ENCODE peak calls at places on chromosomes 5 and 9, in six cellular contexts. Y, S, N, X, T and U are unnamed samples.

GRCh38 chr9:18877984-18878383 is 155.0 kb downstream of the SAXO1 start:
- DNase-seq in Y (no peak), S (no peak), N (no peak), X (no peak), T (no peak), U (no peak)

GRCh38 chr5:66882592-66883227 is 286.5 kb downstream of the MAST4 start:
- DNase-seq in Y (no peak), S (no peak), N (peak), X (no peak), T (no peak), U (peak)

GRCh38 chr5:173864126-173865075 is 23.7 kb upstream of the CPEB4 start:
- DNase-seq in Y (no peak), S (no peak), N (no peak), X (no peak), T (no peak), U (no peak)

GRCh38 chr9:127873223-127873691 is 4.2 kb downstream of the AK1 start:
- DNase-seq in Y (no peak), S (no peak), N (no peak), X (no peak), T (no peak), U (no peak)

GRCh38 chr9:96344458-96345180 is 38.9 kb downstream of the SLC35D2 start:
- DNase-seq in Y (peak), S (peak), N (peak), X (peak), T (no peak), U (peak)

GRCh38 chr5:39561421-39561820 is 136.6 kb upstream of the DAB2 start:
- DNase-seq in Y (no peak), S (no peak), N (no peak), X (no peak), T (no peak), U (no peak)

GRCh38 chr5:9376363-9377117 is 169.3 kb downstream of the SEMA5A start:
- DNase-seq in Y (no peak), S (no peak), N (peak), X (no peak), T (no peak), U (no peak)

GRCh38 chr9:37619806-37620205 is 27.4 kb upstream of the TOMM5 start:
- DNase-seq in Y (no peak), S (no peak), N (no peak), X (no peak), T (no peak), U (no peak)

GRCh38 chr9:5438301-5439162 is 807 bp upstream of the PLGRKT start:
- DNase-seq in Y (no peak), S (no peak), N (peak), X (no peak), T (no peak), U (peak)

GRCh38 chr9:37954581-37954981 is 50.7 kb upstream of the SLC25A51 start:
- DNase-seq in Y (no peak), S (no peak), N (no peak), X (no peak), T (no peak), U (no peak)

GRCh38 chr9:124770359-124771020 is 621 bp downstream of the NR6A1 start:
- DNase-seq in Y (no peak), S (no peak), N (no peak), X (no peak), T (no peak), U (no peak)

GRCh38 chr5:32455311-32455710 is 10.8 kb upstream of the ZFR start:
- DNase-seq in Y (no peak), S (no peak), N (no peak), X (no peak), T (no peak), U (no peak)
- H3K18ac ChIP-seq in Y (no peak), S (no peak), N (no peak), X (no peak), T (no peak), U (no peak)

DNA sequence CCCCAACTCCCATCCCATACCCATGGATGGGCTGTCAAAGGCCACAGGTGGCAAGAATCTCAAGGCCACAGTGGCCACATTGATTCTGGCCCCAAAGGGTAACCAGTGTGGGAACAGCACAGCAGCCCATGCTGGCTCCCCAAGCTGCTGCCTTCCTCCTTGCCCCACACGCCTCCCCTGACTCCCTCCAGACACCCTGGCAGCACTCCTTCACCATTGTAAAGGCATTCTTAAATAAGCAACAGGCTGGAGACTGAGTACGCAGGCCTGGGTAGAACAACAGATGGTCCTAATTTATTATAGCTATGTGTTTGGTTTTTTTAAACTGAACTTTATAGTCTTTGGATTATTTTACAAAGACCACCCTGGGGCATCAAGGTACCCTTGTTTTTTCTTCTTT is 158.8 kb downstream of the TSSK1B start:
- DNase-seq in Y (no peak), S (peak), N (no peak), X (no peak), T (no peak), U (no peak)
- H2BK15ac ChIP-seq in Y (no peak), S (no peak), N (no peak), X (no peak), T (no peak), U (no peak)

GRCh38 chr9:4297151-4297794 is 2.6 kb downstream of the GLIS3 start:
- DNase-seq in Y (peak), S (peak), N (peak), X (peak), T (no peak), U (peak)
- H3K18ac ChIP-seq in Y (peak), S (no peak), N (peak), X (peak), T (peak), U (peak)

GRCh38 chr5:73728493-73729273 is 102.7 kb downstream of the ARHGEF28 start:
- DNase-seq in Y (no peak), S (no peak), N (no peak), X (no peak), T (no peak), U (no peak)
- H2BK15ac ChIP-seq in Y (no peak), S (no peak), N (no peak), X (no peak), T (no peak), U (no peak)

DNA sequence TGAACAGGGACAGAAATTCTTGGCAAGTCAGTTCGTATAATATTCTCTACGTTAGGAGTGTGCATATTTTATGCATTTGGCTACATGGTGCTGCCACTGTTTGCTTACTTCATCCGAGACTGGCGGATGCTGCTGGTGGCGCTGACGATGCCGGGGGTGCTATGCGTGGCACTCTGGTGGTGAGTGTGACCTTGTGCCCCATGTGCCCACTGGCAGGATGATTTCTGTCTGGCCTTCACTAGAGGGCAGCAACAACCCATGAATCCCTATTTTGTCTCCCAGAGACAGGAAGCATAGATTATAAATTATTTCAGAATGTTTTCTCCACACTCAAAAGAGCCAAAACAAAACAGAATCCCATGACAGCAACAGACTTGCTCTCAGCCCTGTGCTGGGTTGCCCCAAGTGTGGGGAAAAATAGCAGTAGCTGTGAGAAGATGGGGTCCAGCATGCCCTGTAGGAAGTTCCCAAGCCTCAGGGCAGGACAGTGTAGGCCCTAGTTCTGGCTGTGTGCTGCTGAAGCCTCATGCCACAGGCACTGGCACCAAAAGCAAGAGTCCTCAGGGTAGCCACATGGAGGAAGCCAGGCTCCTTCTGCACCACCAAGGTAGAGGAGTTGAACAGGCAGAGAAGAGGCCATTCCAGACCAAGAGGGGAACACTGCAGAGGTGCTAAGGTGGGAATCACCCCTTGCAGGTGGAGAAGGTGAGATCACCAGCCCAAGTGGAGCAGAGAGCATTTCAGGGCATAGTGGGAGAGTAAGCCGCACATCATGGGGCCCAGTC is 16.0 kb downstream of the SLC22A5 start:
- DNase-seq in Y (peak), S (no peak), N (peak), X (no peak), T (no peak), U (peak)
- H3K18ac ChIP-seq in Y (no peak), S (no peak), N (no peak), X (no peak), T (no peak), U (peak)